ENCODE peak calls at places on chromosomes 12 and 14, in eight cellular contexts. G is hepatocyte, X is body of pancreas, V is sciatic nerve, W is C1 segment of cervical spinal cord, P is NCI-H748 treated with DMSO at 0.1 percent for 48 hours, T is Daoy, B is neuronal stem cell. O is an unnamed sample.
A peak's percentile ranks its signal among the peaks of the same experiment; 100 is the strongest.

GRCh38 chr12:131122631-131123030 is 168.9 kb downstream of the ADGRD1 start:
- DNase-seq in G (no peak), X (no peak), V (peak; percentile 53), W (no peak), P (no peak), T (no peak), B (no peak), O (no peak)

GRCh38 chr12:56565510-56566101 is 44.0 kb downstream of the RBMS2 start:
- DNase-seq in G (peak; percentile 90), X (peak; percentile 37), V (peak; percentile 81), W (no peak), P (peak; percentile 5), T (peak; percentile 65), B (no peak), O (peak; percentile 64)

GRCh38 chr12:125069616-125070015 is 4.4 kb downstream of the AACS start:
- DNase-seq in G (no peak), X (no peak), V (no peak), W (peak; percentile 6), P (no peak), T (no peak), B (no peak), O (no peak)

GRCh38 chr12:11941601-11942360 is 129.0 kb upstream of the BCL2L14 start:
- DNase-seq in G (no peak), X (no peak), V (no peak), W (no peak), P (no peak), T (peak; percentile 58), B (no peak), O (peak; percentile 68)

GRCh38 chr12:108609535-108610335 is 11.9 kb upstream of the TMEM119 start:
- DNase-seq in G (peak; percentile 80), X (peak; percentile 46), V (peak; percentile 87), W (no peak), P (no peak), T (peak; percentile 61), B (no peak), O (no peak)

GRCh38 chr12:54259194-54260011 is 20.5 kb downstream of the CBX5 start:
- DNase-seq in G (peak; percentile 95), X (peak; percentile 90), V (peak; percentile 83), W (peak; percentile 74), P (peak; percentile 88), T (peak; percentile 94), B (peak; percentile 89), O (peak; percentile 77)

GRCh38 chr12:41917181-41917580 is 227.5 kb downstream of the GXYLT1 start:
- DNase-seq in G (no peak), X (no peak), V (no peak), W (no peak), P (no peak), T (no peak), B (no peak), O (no peak)

GRCh38 chr12:107468182-107468581 is 217.4 kb upstream of the PWP1 start:
- DNase-seq in G (no peak), X (peak; percentile 25), V (no peak), W (peak; percentile 2), P (peak; percentile 6), T (peak; percentile 44), B (no peak), O (no peak)

GRCh38 chr14:51719970-51720369 is 68.3 kb downstream of the FRMD6 start:
- DNase-seq in G (no peak), X (no peak), V (no peak), W (no peak), P (no peak), T (no peak), B (no peak), O (no peak)

GRCh38 chr14:24665440-24665991 is 31.5 kb upstream of the GZMB start:
- DNase-seq in G (no peak), X (no peak), V (no peak), W (no peak), P (no peak), T (no peak), B (no peak), O (no peak)